ENCODE peak calls at places on chromosomes 4 and X, in seven cellular contexts. D is tibial nerve, P is endothelial cell of umbilical vein, G is right lobe of liver, Y is IMR-90, K is heart left ventricle, T is transverse colon. V is an unnamed sample.

GRCh38 chr4:82586055-82586454 is 24.3 kb upstream of the TMEM150C start:
- DNase-seq in P (no peak), K (no peak), D (no peak), T (no peak), G (no peak), Y (no peak), V (peak; percentile 14)

GRCh38 chrX:129957241-129958099 is 25.0 kb upstream of the BCORL1 start:
- DNase-seq in D (no peak), P (peak; percentile 18), G (peak; percentile 67), Y (peak; percentile 16), T (peak; percentile 78), K (peak; percentile 80), V (peak; percentile 58)

GRCh38 chr4:188976644-188977115 is 837.4 kb downstream of the TRIML1 start:
- DNase-seq in K (no peak), P (no peak), Y (peak; percentile 70), G (no peak), T (no peak), D (no peak), V (no peak)

GRCh38 chr4:181157647-181158046 is 1085.6 kb upstream of the TENM3 start:
- DNase-seq in D (no peak), G (no peak), Y (no peak), P (no peak), T (no peak), K (no peak), V (no peak)

GRCh38 chr4:143437937-143438336 is 75.6 kb upstream of the SMARCA5 start:
- DNase-seq in G (no peak), P (no peak), Y (no peak), T (no peak), K (no peak), D (no peak), V (no peak)

GRCh38 chrX:48466696-48467095 is 3.4 kb downstream of the SLC38A5 start:
- DNase-seq in G (no peak), D (no peak), T (no peak), Y (no peak), P (no peak), K (no peak), V (peak; percentile 65)

GRCh38 chr4:184575306-184575705 is 73.9 kb downstream of the CASP3 start:
- DNase-seq in D (no peak), K (no peak), T (no peak), P (peak; percentile 13), Y (no peak), G (no peak), V (no peak)

GRCh38 chr4:55742655-55743191 is 76.9 kb upstream of the EXOC1L start:
- DNase-seq in P (peak; percentile 5), G (no peak), D (no peak), T (no peak), Y (peak; percentile 59), K (no peak), V (no peak)

GRCh38 chrX:71195959-71196727 is 26.9 kb upstream of the GJB1 start:
- DNase-seq in D (no peak), K (no peak), P (no peak), Y (no peak), T (no peak), G (no peak), V (no peak)

GRCh38 chrX:48523682-48524081 is 2.1 kb downstream of the EBP start:
- DNase-seq in P (no peak), T (no peak), Y (no peak), D (no peak), G (no peak), K (no peak), V (no peak)

GRCh38 chrX:56726609-56727008 is 2.4 kb upstream of the NBDY start:
- DNase-seq in T (no peak), G (no peak), D (no peak), K (no peak), Y (peak; percentile 61), P (peak; percentile 49), V (peak; percentile 9)

GRCh38 chr4:62484357-62484756 is 1284.2 kb downstream of the ADGRL3 start:
- DNase-seq in P (no peak), G (no peak), Y (no peak), D (no peak), T (peak; percentile 21), K (no peak), V (no peak)

GRCh38 chr4:174522183-174523002 is at the start of gene HPGD:
- DNase-seq in K (peak; percentile 36), D (no peak), G (peak; percentile 91), Y (no peak), P (no peak), T (peak; percentile 81), V (peak; percentile 37)

GRCh38 chrX:130025256-130025655 is 42.8 kb downstream of the BCORL1 start:
- DNase-seq in Y (no peak), P (no peak), G (no peak), T (no peak), D (no peak), K (no peak), V (no peak)

GRCh38 chr4:27066591-27066990 is 205.9 kb downstream of the STIM2 start:
- DNase-seq in G (peak; percentile 53), T (peak; percentile 26), P (no peak), K (no peak), Y (no peak), D (no peak), V (peak; percentile 35)

GRCh38 chrX:50049228-50049627 is 126.8 kb downstream of the CLCN5 start:
- DNase-seq in K (no peak), T (no peak), D (no peak), P (no peak), Y (no peak), G (no peak), V (no peak)

GRCh38 chr4:60562353-60562752 is 637.8 kb upstream of the ADGRL3 start:
- DNase-seq in P (no peak), D (no peak), T (no peak), K (no peak), G (no peak), Y (no peak), V (no peak)

GRCh38 chrX:151896734-151897474 is 15.8 kb upstream of the MAGEA4 start:
- DNase-seq in G (no peak), T (no peak), K (no peak), D (no peak), Y (peak; percentile 20), P (no peak), V (no peak)

GRCh38 chrX:105823092-105823454 is 734 bp downstream of the NRK start:
- DNase-seq in Y (no peak), T (no peak), P (no peak), D (no peak), K (no peak), G (no peak), V (no peak)

GRCh38 chr4:106266201-106266600 is 49.8 kb downstream of the TBCK start:
- DNase-seq in P (peak; percentile 72), T (no peak), Y (peak; percentile 68), K (no peak), D (no peak), G (no peak), V (no peak)

GRCh38 chrX:44314855-44315254 is 28.6 kb downstream of the EFHC2 start:
- DNase-seq in D (no peak), P (no peak), K (no peak), T (no peak), G (no peak), Y (no peak), V (no peak)
- H3K4me1 ChIP-seq in D (no peaks in the 10 kb centered on the region), P (no peaks in the 10 kb centered on the region), K (no peaks in the 10 kb centered on the region), T (no peaks in the 10 kb centered on the region), G (no peaks in the 10 kb centered on the region), Y (no peaks in the 10 kb centered on the region), V (no peaks in the 10 kb centered on the region)

DNA sequence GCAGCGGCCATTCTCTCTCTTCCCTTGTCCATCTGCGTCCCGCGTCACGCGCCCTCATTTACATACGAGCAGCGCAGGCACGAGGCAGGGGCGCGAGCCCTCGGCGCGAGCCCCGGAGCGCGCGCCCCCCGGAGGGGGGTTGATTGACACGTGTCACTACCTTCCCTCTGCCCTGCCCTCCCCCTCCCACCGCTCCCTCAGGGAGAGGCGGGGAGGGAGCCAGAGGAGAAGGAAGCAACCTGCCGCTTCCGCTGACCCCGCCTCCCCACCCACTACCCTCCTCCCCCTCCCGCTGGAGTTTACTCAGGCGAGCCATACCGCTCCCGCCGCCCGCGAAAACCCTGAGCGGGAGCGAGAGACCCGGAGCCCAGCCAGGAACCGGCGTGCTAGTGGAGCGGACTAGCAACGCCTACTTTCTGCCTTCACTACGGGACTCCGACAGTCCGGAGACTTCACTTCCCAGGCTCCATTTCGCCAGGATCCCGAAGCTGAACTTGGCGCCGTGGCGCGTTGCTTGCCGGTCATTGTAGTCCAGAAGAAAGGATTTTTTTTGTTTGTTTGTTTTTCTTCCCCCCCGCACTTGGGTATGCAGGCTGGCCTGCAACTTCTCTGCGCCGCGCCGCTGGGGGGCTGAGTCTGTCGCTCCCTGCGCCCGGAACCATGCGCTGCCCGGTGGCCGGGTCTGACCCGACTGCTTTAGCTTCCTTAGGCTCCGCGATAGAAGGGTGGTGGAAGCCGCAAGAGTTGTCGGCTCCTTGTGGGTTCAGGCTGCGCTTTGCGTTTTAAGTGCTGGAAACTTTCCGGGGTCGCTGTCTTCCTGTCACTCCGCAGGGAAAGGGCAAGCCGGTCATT is at the start of gene LCORL:
- DNase-seq in D (peak; percentile 80), T (peak; percentile 93), K (peak; percentile 94), Y (peak; percentile 95), G (peak; percentile 97), P (peak; percentile 97), V (peak; percentile 94)
- TF ChIP-seq POLR2A in D (no peak), T (no peak), K (no peak), Y (no peak), G (peak; percentile 50), P (no peak), V (peak; percentile 35)

DNA sequence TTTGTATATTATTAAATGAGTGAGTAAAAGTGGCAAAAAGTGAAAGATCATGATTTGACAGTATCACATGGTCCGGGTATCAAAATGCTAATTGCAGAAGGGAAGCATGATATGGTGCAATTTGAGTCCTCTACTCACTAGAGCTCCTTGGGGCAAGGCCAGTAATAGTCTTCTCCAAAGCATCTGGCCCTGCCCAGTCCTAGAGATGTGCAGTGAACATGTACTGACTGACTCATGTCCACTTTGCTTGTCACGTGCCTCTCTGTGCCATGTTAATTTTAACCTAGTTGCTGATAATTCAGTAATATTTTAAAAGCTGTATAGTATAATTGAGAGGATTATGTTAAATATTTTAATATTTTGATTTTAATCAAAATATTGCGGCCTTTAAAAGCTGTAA is 54.6 kb upstream of the TENM3 start:
- DNase-seq in T (no peak), D (no peak), K (no peak), P (no peak), Y (peak; percentile 54), G (no peak), V (no peak)
- H3K4me1 ChIP-seq in T (no peaks in the 10 kb centered on the region), D (peaks cover 16% of the 10 kb centered on the region), K (no peaks in the 10 kb centered on the region), P (no peaks in the 10 kb centered on the region), Y (peaks cover 9% of the 10 kb centered on the region), G (no peaks in the 10 kb centered on the region), V (no peaks in the 10 kb centered on the region)

GRCh38 chr4:5389756-5390155 is 318.6 kb downstream of the EVC2 start:
- DNase-seq in Y (no peak), D (no peak), T (no peak), P (no peak), G (no peak), K (no peak), V (no peak)

GRCh38 chr4:5387457-5387856 is 320.9 kb downstream of the EVC2 start:
- DNase-seq in T (no peak), K (no peak), P (no peak), G (no peak), Y (no peak), D (no peak), V (no peak)

GRCh38 chr4:5386921-5387320 is 321.4 kb downstream of the EVC2 start:
- DNase-seq in Y (no peak), T (no peak), P (no peak), K (no peak), G (no peak), D (no peak), V (no peak)

GRCh38 chr4:5395781-5396180 is 312.6 kb downstream of the EVC2 start:
- DNase-seq in D (no peak), P (no peak), Y (no peak), T (no peak), K (no peak), G (no peak), V (no peak)

GRCh38 chr4:5391492-5391891 is 316.9 kb downstream of the EVC2 start:
- DNase-seq in T (no peak), P (no peak), G (no peak), D (no peak), Y (no peak), K (no peak), V (no peak)
- TF ChIP-seq POLR2A in T (no peak), P (no peak), G (no peak), D (no peak), Y (no peak), K (no peak), V (no peak)

V was measured in body of pancreas.